ENCODE peak calls at places on chromosomes 11 and 22, in four cellular contexts. N, H, O and K are unnamed samples.

GRCh38 chr11:35792846-35793192 is 130.2 kb downstream of the TRIM44 start:
- DNase-seq in N (no peak), H (no peak), O (no peak), K (no peak)

GRCh38 chr11:67544591-67545242 is 21.5 kb upstream of the CABP2 start:
- DNase-seq in O (no peak), N (no peak), H (no peak), K (no peak)

GRCh38 chr11:66564984-66565383 is 3.4 kb downstream of the CTSF start:
- DNase-seq in H (no peak), O (no peak), N (no peak), K (no peak)

GRCh38 chr11:36672815-36673450 is 74.9 kb upstream of the RAG2 start:
- DNase-seq in O (peak), H (peak), N (peak), K (peak)

GRCh38 chr11:36431429-36432092 is 78.5 kb downstream of the TRAF6 start:
- DNase-seq in O (no peak), H (no peak), N (peak), K (no peak)

GRCh38 chr22:45878901-45879551 is 97.9 kb downstream of the WNT7B start:
- DNase-seq in O (no peak), N (no peak), H (no peak), K (no peak)

GRCh38 chr11:64219354-64219684 is 6.7 kb downstream of the TRPT1 start:
- DNase-seq in H (no peak), N (no peak), O (no peak), K (no peak)

GRCh38 chr11:26675233-26675928 is 46.5 kb downstream of the SLC5A12 start:
- DNase-seq in H (no peak), N (no peak), O (no peak), K (no peak)

GRCh38 chr22:41302016-41302767 is 867 bp downstream of the ZC3H7B start:
- DNase-seq in N (no peak), O (peak), H (peak), K (no peak)

GRCh38 chr11:114942207-114942606 is 263.9 kb downstream of the NXPE2 start:
- DNase-seq in H (no peak), N (no peak), O (no peak), K (no peak)

GRCh38 chr11:61752925-61753551 is 602 bp downstream of the MYRF start:
- DNase-seq in O (no peak), N (no peak), H (no peak), K (no peak)

GRCh38 chr11:68120212-68121066 is 749 bp downstream of the CHKA start:
- DNase-seq in H (peak), O (peak), N (no peak), K (no peak)

GRCh38 chr22:28773461-28773867 is 969 bp downstream of the CCDC117 start:
- DNase-seq in N (no peak), H (no peak), O (no peak), K (no peak)

GRCh38 chr22:40156001-40156516 is 21.7 kb upstream of the TNRC6B start:
- DNase-seq in O (no peak), H (no peak), N (no peak), K (no peak)

GRCh38 chr22:24996420-24996952 is 44.0 kb downstream of the KIAA1671 start:
- DNase-seq in H (peak), N (peak), O (no peak), K (peak)

GRCh38 chr22:50581031-50581949 is 1.4 kb downstream of the CHKB start:
- DNase-seq in N (no peak), H (no peak), O (no peak), K (no peak)

GRCh38 chr11:48366365-48366764 is at the start of gene OR4C5:
- DNase-seq in O (no peak), H (no peak), N (no peak), K (no peak)

GRCh38 chr11:47532597-47533213 is 20.2 kb downstream of the CELF1 start:
- DNase-seq in H (no peak), O (no peak), N (no peak), K (no peak)

GRCh38 chr11:66316849-66317251 is at the start of gene CD248:
- DNase-seq in H (no peak), O (peak), N (no peak), K (no peak)

GRCh38 chr11:114846040-114846791 is 167.9 kb downstream of the NXPE2 start:
- DNase-seq in O (no peak), N (no peak), H (no peak), K (no peak)

GRCh38 chr11:125164422-125165110 is at the start of gene PKNOX2:
- DNase-seq in O (peak), H (peak), N (no peak), K (peak)

GRCh38 chr11:46520971-46521745 is 72.7 kb downstream of the AMBRA1 start:
- DNase-seq in H (no peak), O (no peak), N (no peak), K (peak)

GRCh38 chr11:43579171-43579918 is 101.2 kb upstream of the HSD17B12 start:
- DNase-seq in H (no peak), N (no peak), O (peak), K (no peak)

GRCh38 chr11:4932751-4933150 is 8.6 kb upstream of the OR51G1 start:
- DNase-seq in H (no peak), O (no peak), N (no peak), K (no peak)

GRCh38 chr11:108199446-108200321 is 22.8 kb downstream of the NPAT start:
- DNase-seq in N (no peak), O (no peak), H (no peak), K (no peak)

GRCh38 chr11:1350086-1350725 is 39.5 kb upstream of the BRSK2 start:
- DNase-seq in H (no peak), N (no peak), O (no peak), K (no peak)

GRCh38 chr11:62614275-62614674 is 1.2 kb downstream of the ROM1 start:
- DNase-seq in N (no peak), H (no peak), O (no peak), K (no peak)

GRCh38 chr22:28958611-28959010 is 75.2 kb downstream of the ZNRF3 start:
- DNase-seq in O (no peak), N (no peak), H (no peak), K (no peak)

GRCh38 chr11:13366266-13367026 is 88.9 kb downstream of the BMAL1 start:
- DNase-seq in H (no peak), N (no peak), O (no peak), K (no peak)

GRCh38 chr11:44797886-44798683 is 71.3 kb downstream of the TSPAN18 start:
- DNase-seq in O (no peak), N (no peak), H (peak), K (peak)

GRCh38 chr22:48376428-48376827 is 1451.2 kb downstream of the BRD1 start:
- DNase-seq in H (no peak), N (no peak), O (no peak), K (no peak)

GRCh38 chr22:19632671-19633148 is 81.6 kb upstream of the SEPTIN5 start:
- DNase-seq in N (no peak), O (no peak), H (no peak), K (no peak)

GRCh38 chr11:76724162-76724768 is 53.7 kb upstream of the LRRC32 start:
- DNase-seq in O (peak), N (no peak), H (peak), K (no peak)

GRCh38 chr11:19935507-19935906 is 222.9 kb downstream of the NAV2 start:
- DNase-seq in H (no peak), N (peak), O (no peak), K (peak)